ENCODE peak calls at places on chromosomes 13 and 19, in nine cellular contexts. One of them, this sample, is unnamed.
A peak's percentile ranks its signal among the peaks of the same experiment; 100 is the strongest.

GRCh38 chr13:96636310-96636709 is 358.0 kb downstream of the OXGR1 start:
- DNase-seq in mammary epithelial cell: no peak
- DNase-seq in ovary: no peak
- DNase-seq in amniotic stem cell: no peak
- DNase-seq in naive B cell: no peak
- DNase-seq in omental fat pad: no peak
- DNase-seq in GM12878: no peak
- DNase-seq in cardiac muscle cell: no peak
- DNase-seq in cortex of kidney: no peak
- DNase-seq in this sample: no peak

GRCh38 chr13:79736356-79736755 is 255.4 kb downstream of the NDFIP2 start:
- DNase-seq in amniotic stem cell: no peak
- DNase-seq in GM12878: no peak
- DNase-seq in cortex of kidney: no peak
- DNase-seq in mammary epithelial cell: peak; percentile 82
- DNase-seq in naive B cell: no peak
- DNase-seq in cardiac muscle cell: no peak
- DNase-seq in ovary: no peak
- DNase-seq in omental fat pad: no peak
- DNase-seq in this sample: peak; percentile 79

GRCh38 chr19:632228-633067 is 889 bp downstream of the POLRMT start:
- DNase-seq in mammary epithelial cell: peak; percentile 47
- DNase-seq in cortex of kidney: no peak
- DNase-seq in amniotic stem cell: no peak
- DNase-seq in omental fat pad: no peak
- DNase-seq in cardiac muscle cell: peak; percentile 60
- DNase-seq in naive B cell: no peak
- DNase-seq in GM12878: no peak
- DNase-seq in ovary: no peak
- DNase-seq in this sample: no peak

GRCh38 chr19:2041686-2042484 is 9.2 kb downstream of the MKNK2 start:
- DNase-seq in ovary: peak; percentile 99
- DNase-seq in mammary epithelial cell: peak; percentile 96
- DNase-seq in omental fat pad: peak; percentile 87
- DNase-seq in GM12878: peak; percentile 73
- DNase-seq in naive B cell: peak; percentile 99
- DNase-seq in cardiac muscle cell: peak; percentile 96
- DNase-seq in cortex of kidney: peak; percentile 97
- DNase-seq in amniotic stem cell: no peak
- DNase-seq in this sample: peak; percentile 89

GRCh38 chr13:76556632-76557031 is 329.6 kb downstream of the KCTD12 start:
- DNase-seq in ovary: no peak
- DNase-seq in mammary epithelial cell: no peak
- DNase-seq in cortex of kidney: no peak
- DNase-seq in cardiac muscle cell: no peak
- DNase-seq in GM12878: no peak
- DNase-seq in omental fat pad: no peak
- DNase-seq in amniotic stem cell: no peak
- DNase-seq in naive B cell: no peak
- DNase-seq in this sample: no peak

GRCh38 chr13:26457212-26457611 is 100.3 kb upstream of the WASF3 start:
- DNase-seq in omental fat pad: no peak
- DNase-seq in mammary epithelial cell: peak; percentile 32
- DNase-seq in ovary: no peak
- DNase-seq in GM12878: no peak
- DNase-seq in amniotic stem cell: peak; percentile 3
- DNase-seq in cortex of kidney: no peak
- DNase-seq in cardiac muscle cell: no peak
- DNase-seq in naive B cell: no peak
- DNase-seq in this sample: no peak

GRCh38 chr19:13091400-13092161 is 11.1 kb downstream of the LYL1 start:
- DNase-seq in omental fat pad: no peak
- DNase-seq in mammary epithelial cell: no peak
- DNase-seq in amniotic stem cell: no peak
- DNase-seq in GM12878: no peak
- DNase-seq in naive B cell: no peak
- DNase-seq in cardiac muscle cell: no peak
- DNase-seq in cortex of kidney: no peak
- DNase-seq in ovary: peak; percentile 82
- DNase-seq in this sample: no peak

GRCh38 chr13:36248700-36249099 is 34.3 kb upstream of the SOHLH2 start:
- DNase-seq in naive B cell: no peak
- DNase-seq in amniotic stem cell: no peak
- DNase-seq in cortex of kidney: no peak
- DNase-seq in cardiac muscle cell: no peak
- DNase-seq in GM12878: no peak
- DNase-seq in mammary epithelial cell: no peak
- DNase-seq in ovary: no peak
- DNase-seq in omental fat pad: no peak
- DNase-seq in this sample: no peak

GRCh38 chr19:1183543-1184172 is 9.6 kb upstream of the SBNO2 start:
- DNase-seq in amniotic stem cell: peak; percentile 64
- DNase-seq in cardiac muscle cell: no peak
- DNase-seq in omental fat pad: no peak
- DNase-seq in ovary: no peak
- DNase-seq in mammary epithelial cell: peak; percentile 92
- DNase-seq in GM12878: peak; percentile 66
- DNase-seq in cortex of kidney: no peak
- DNase-seq in naive B cell: no peak
- DNase-seq in this sample: peak; percentile 69

GRCh38 chr19:31666126-31666525 is 316.9 kb upstream of the TSHZ3 start:
- DNase-seq in cortex of kidney: no peak
- DNase-seq in omental fat pad: no peak
- DNase-seq in cardiac muscle cell: no peak
- DNase-seq in ovary: no peak
- DNase-seq in GM12878: no peak
- DNase-seq in amniotic stem cell: no peak
- DNase-seq in naive B cell: no peak
- DNase-seq in mammary epithelial cell: peak; percentile 48
- DNase-seq in this sample: peak; percentile 51

GRCh38 chr19:9431475-9431874 is 3.9 kb downstream of the ZNF266 start:
- DNase-seq in GM12878: no peak
- DNase-seq in naive B cell: no peak
- DNase-seq in cardiac muscle cell: peak; percentile 4
- DNase-seq in cortex of kidney: no peak
- DNase-seq in mammary epithelial cell: no peak
- DNase-seq in amniotic stem cell: no peak
- DNase-seq in ovary: no peak
- DNase-seq in omental fat pad: no peak
- DNase-seq in this sample: no peak

GRCh38 chr13:90068658-90069057 is 1278.8 kb upstream of the MIR17HG start:
- DNase-seq in cardiac muscle cell: no peak
- DNase-seq in amniotic stem cell: no peak
- DNase-seq in cortex of kidney: no peak
- DNase-seq in ovary: no peak
- DNase-seq in naive B cell: no peak
- DNase-seq in GM12878: no peak
- DNase-seq in omental fat pad: no peak
- DNase-seq in mammary epithelial cell: no peak
- DNase-seq in this sample: no peak

GRCh38 chr19:9917322-9917721 is 19.0 kb downstream of the OLFM2 start:
- DNase-seq in omental fat pad: no peak
- DNase-seq in naive B cell: no peak
- DNase-seq in amniotic stem cell: no peak
- DNase-seq in mammary epithelial cell: peak; percentile 58
- DNase-seq in cortex of kidney: no peak
- DNase-seq in GM12878: no peak
- DNase-seq in ovary: no peak
- DNase-seq in cardiac muscle cell: peak; percentile 57
- DNase-seq in this sample: peak; percentile 44

GRCh38 chr13:101309014-101309619 is 107.2 kb downstream of the NALCN start:
- DNase-seq in GM12878: no peak
- DNase-seq in amniotic stem cell: peak; percentile 22
- DNase-seq in naive B cell: no peak
- DNase-seq in mammary epithelial cell: peak; percentile 45
- DNase-seq in omental fat pad: no peak
- DNase-seq in cortex of kidney: no peak
- DNase-seq in cardiac muscle cell: no peak
- DNase-seq in ovary: no peak
- DNase-seq in this sample: peak; percentile 52

GRCh38 chr19:42285988-42286348 is 16.0 kb upstream of the PRR19 start:
- DNase-seq in naive B cell: no peak
- DNase-seq in ovary: no peak
- DNase-seq in omental fat pad: no peak
- DNase-seq in amniotic stem cell: no peak
- DNase-seq in mammary epithelial cell: no peak
- DNase-seq in GM12878: no peak
- DNase-seq in cardiac muscle cell: no peak
- DNase-seq in cortex of kidney: no peak
- DNase-seq in this sample: no peak

GRCh38 chr19:5665781-5666513 is 14.4 kb downstream of the MICOS13 start:
- DNase-seq in naive B cell: no peak
- DNase-seq in cardiac muscle cell: no peak
- DNase-seq in amniotic stem cell: peak; percentile 29
- DNase-seq in ovary: no peak
- DNase-seq in GM12878: peak; percentile 20
- DNase-seq in omental fat pad: no peak
- DNase-seq in mammary epithelial cell: peak; percentile 48
- DNase-seq in cortex of kidney: no peak
- DNase-seq in this sample: no peak

GRCh38 chr13:93254775-93255174 is 28.2 kb downstream of the GPC6 start:
- DNase-seq in cardiac muscle cell: no peak
- DNase-seq in naive B cell: no peak
- DNase-seq in GM12878: no peak
- DNase-seq in cortex of kidney: no peak
- DNase-seq in amniotic stem cell: no peak
- DNase-seq in ovary: no peak
- DNase-seq in omental fat pad: no peak
- DNase-seq in mammary epithelial cell: no peak
- DNase-seq in this sample: no peak

GRCh38 chr13:106182404-106182803 is 353.1 kb downstream of the EFNB2 start:
- DNase-seq in omental fat pad: no peak
- DNase-seq in mammary epithelial cell: peak; percentile 92
- DNase-seq in GM12878: no peak
- DNase-seq in cortex of kidney: no peak
- DNase-seq in ovary: no peak
- DNase-seq in amniotic stem cell: peak; percentile 15
- DNase-seq in cardiac muscle cell: no peak
- DNase-seq in naive B cell: no peak
- DNase-seq in this sample: peak; percentile 75

GRCh38 chr13:84096221-84096620 is 213.9 kb upstream of the SLITRK1 start:
- DNase-seq in ovary: no peak
- DNase-seq in naive B cell: no peak
- DNase-seq in cardiac muscle cell: no peak
- DNase-seq in mammary epithelial cell: peak; percentile 1
- DNase-seq in cortex of kidney: no peak
- DNase-seq in GM12878: no peak
- DNase-seq in amniotic stem cell: no peak
- DNase-seq in omental fat pad: no peak
- DNase-seq in this sample: no peak

GRCh38 chr13:112722433-112723250 is 32.8 kb downstream of the ATP11A start:
- DNase-seq in mammary epithelial cell: peak; percentile 35
- DNase-seq in cardiac muscle cell: peak; percentile 80
- DNase-seq in amniotic stem cell: peak; percentile 30
- DNase-seq in GM12878: no peak
- DNase-seq in cortex of kidney: no peak
- DNase-seq in ovary: peak; percentile 74
- DNase-seq in naive B cell: no peak
- DNase-seq in omental fat pad: no peak
- DNase-seq in this sample: peak; percentile 61

GRCh38 chr19:28221736-28222135 is 991.2 kb downstream of the UQCRFS1 start:
- DNase-seq in cardiac muscle cell: no peak
- DNase-seq in mammary epithelial cell: no peak
- DNase-seq in GM12878: no peak
- DNase-seq in naive B cell: no peak
- DNase-seq in omental fat pad: no peak
- DNase-seq in amniotic stem cell: no peak
- DNase-seq in cortex of kidney: no peak
- DNase-seq in ovary: no peak
- DNase-seq in this sample: no peak

GRCh38 chr13:40064723-40065122 is 409.3 kb downstream of the COG6 start:
- DNase-seq in cardiac muscle cell: no peak
- DNase-seq in ovary: no peak
- DNase-seq in amniotic stem cell: no peak
- DNase-seq in naive B cell: no peak
- DNase-seq in omental fat pad: no peak
- DNase-seq in GM12878: no peak
- DNase-seq in mammary epithelial cell: peak; percentile 80
- DNase-seq in cortex of kidney: no peak
- DNase-seq in this sample: peak; percentile 74

GRCh38 chr19:16889883-16890460 is 1.2 kb downstream of the F2RL3 start:
- DNase-seq in ovary: no peak
- DNase-seq in omental fat pad: no peak
- DNase-seq in cardiac muscle cell: no peak
- DNase-seq in cortex of kidney: no peak
- DNase-seq in mammary epithelial cell: no peak
- DNase-seq in naive B cell: no peak
- DNase-seq in GM12878: no peak
- DNase-seq in amniotic stem cell: no peak
- DNase-seq in this sample: no peak

GRCh38 chr13:101514695-101515275 is 62.3 kb downstream of the ITGBL1 start:
- DNase-seq in naive B cell: peak; percentile 12
- DNase-seq in omental fat pad: no peak
- DNase-seq in cortex of kidney: no peak
- DNase-seq in mammary epithelial cell: peak; percentile 46
- DNase-seq in GM12878: no peak
- DNase-seq in ovary: no peak
- DNase-seq in amniotic stem cell: no peak
- DNase-seq in cardiac muscle cell: peak; percentile 64
- DNase-seq in this sample: peak; percentile 45

GRCh38 chr13:21595546-21595822 is 8.5 kb downstream of the MICU2 start:
- DNase-seq in cardiac muscle cell: no peak
- DNase-seq in mammary epithelial cell: no peak
- DNase-seq in cortex of kidney: no peak
- DNase-seq in naive B cell: no peak
- DNase-seq in ovary: no peak
- DNase-seq in omental fat pad: no peak
- DNase-seq in GM12878: peak; percentile 17
- DNase-seq in amniotic stem cell: no peak
- DNase-seq in this sample: peak; percentile 37

GRCh38 chr13:94300401-94300800 is 179.1 kb downstream of the DCT start:
- DNase-seq in naive B cell: no peak
- DNase-seq in amniotic stem cell: no peak
- DNase-seq in omental fat pad: no peak
- DNase-seq in GM12878: no peak
- DNase-seq in ovary: no peak
- DNase-seq in cardiac muscle cell: no peak
- DNase-seq in mammary epithelial cell: no peak
- DNase-seq in cortex of kidney: no peak
- DNase-seq in this sample: no peak

GRCh38 chr13:33472446-33472845 is 186.9 kb upstream of the STARD13 start:
- DNase-seq in naive B cell: no peak
- DNase-seq in cardiac muscle cell: no peak
- DNase-seq in amniotic stem cell: no peak
- DNase-seq in ovary: no peak
- DNase-seq in omental fat pad: no peak
- DNase-seq in cortex of kidney: no peak
- DNase-seq in mammary epithelial cell: peak; percentile 51
- DNase-seq in GM12878: no peak
- DNase-seq in this sample: peak; percentile 94

GRCh38 chr19:15159251-15159650 is 41.5 kb downstream of the NOTCH3 start:
- DNase-seq in naive B cell: no peak
- DNase-seq in cardiac muscle cell: no peak
- DNase-seq in ovary: no peak
- DNase-seq in GM12878: no peak
- DNase-seq in amniotic stem cell: no peak
- DNase-seq in cortex of kidney: no peak
- DNase-seq in mammary epithelial cell: peak; percentile 23
- DNase-seq in omental fat pad: no peak
- DNase-seq in this sample: peak; percentile 45

GRCh38 chr19:42316223-42317211 is 3.4 kb downstream of the TMEM145 start:
- DNase-seq in cortex of kidney: no peak
- DNase-seq in naive B cell: no peak
- DNase-seq in ovary: no peak
- DNase-seq in amniotic stem cell: no peak
- DNase-seq in cardiac muscle cell: no peak
- DNase-seq in mammary epithelial cell: no peak
- DNase-seq in GM12878: peak; percentile 25
- DNase-seq in omental fat pad: no peak
- DNase-seq in this sample: no peak

GRCh38 chr19:10981496-10981895 is 20.7 kb downstream of the SMARCA4 start:
- DNase-seq in ovary: no peak
- DNase-seq in amniotic stem cell: no peak
- DNase-seq in mammary epithelial cell: no peak
- DNase-seq in naive B cell: no peak
- DNase-seq in omental fat pad: no peak
- DNase-seq in cortex of kidney: no peak
- DNase-seq in cardiac muscle cell: no peak
- DNase-seq in GM12878: no peak
- DNase-seq in this sample: no peak

This sample was measured in foreskin keratinocyte.